ENCODE peak calls at places on chromosomes 6 and 20, in seven cellular contexts. G is H1, D is cardiac muscle cell, M is adrenal gland, I is heart right ventricle, H is IMR-90, N is body of pancreas. C is an unnamed sample.

GRCh38 chr6:142954844-142955243 is 9.9 kb upstream of the HIVEP2 start:
- DNase-seq in D (no peak), G (no peak), H (no peak), N (no peak), M (no peak), I (no peak), C (no peak)

GRCh38 chr6:101582786-101583185 is 189.3 kb downstream of the GRIK2 start:
- DNase-seq in N (no peak), M (no peak), I (no peak), H (no peak), D (no peak), G (no peak), C (no peak)

GRCh38 chr6:131163886-131164285 is 28.6 kb downstream of the AKAP7 start:
- DNase-seq in D (no peak), I (no peak), G (no peak), M (no peak), N (no peak), H (peak; percentile 41), C (no peak)

GRCh38 chr6:34484899-34485298 is 19.0 kb downstream of the PACSIN1 start:
- DNase-seq in D (no peak), N (no peak), M (no peak), I (no peak), G (no peak), H (no peak), C (no peak)

GRCh38 chr6:109718991-109719390 is 27.9 kb downstream of the FIG4 start:
- DNase-seq in D (no peak), I (no peak), M (no peak), G (no peak), N (no peak), H (peak; percentile 34), C (no peak)

GRCh38 chr6:44662461-44663121 is 275.1 kb downstream of the CDC5L start:
- DNase-seq in M (no peak), H (no peak), G (peak; percentile 85), D (no peak), N (no peak), I (no peak), C (peak; percentile 83)

GRCh38 chr20:42063176-42063575 is 445.0 kb upstream of the CHD6 start:
- DNase-seq in I (no peak), N (no peak), H (no peak), M (no peak), D (no peak), G (no peak), C (no peak)

GRCh38 chr6:131828080-131828479 is 20.3 kb downstream of the ENPP1 start:
- DNase-seq in M (no peak), I (no peak), G (no peak), N (no peak), H (peak; percentile 64), D (no peak), C (no peak)

GRCh38 chr6:135440087-135440792 is 57.3 kb downstream of the AHI1 start:
- DNase-seq in D (no peak), I (no peak), M (no peak), N (no peak), H (no peak), G (no peak), C (no peak)

GRCh38 chr6:74167506-74167905 is 471.5 kb downstream of the CD109 start:
- DNase-seq in I (no peak), H (peak; percentile 5), D (no peak), M (no peak), G (no peak), N (no peak), C (no peak)

GRCh38 chr6:14865609-14866100 is 380.2 kb upstream of the JARID2 start:
- DNase-seq in I (no peak), M (no peak), D (no peak), N (no peak), H (peak; percentile 49), G (no peak), C (no peak)

GRCh38 chr20:51525241-51526104 is 17.0 kb downstream of the NFATC2 start:
- DNase-seq in N (no peak), D (no peak), G (no peak), M (no peak), I (no peak), H (no peak), C (no peak)

GRCh38 chr20:45322952-45323383 is 14.9 kb upstream of the MATN4 start:
- DNase-seq in G (no peak), N (peak; percentile 70), H (peak; percentile 43), M (peak; percentile 59), I (no peak), D (peak; percentile 58), C (no peak)

GRCh38 chr6:32814145-32814544 is 2.7 kb downstream of the HLA-DOB start:
- DNase-seq in N (no peak), M (no peak), G (no peak), H (no peak), I (no peak), D (no peak), C (no peak)

GRCh38 chr20:59598625-59599310 is 5.6 kb upstream of the PHACTR3 start:
- DNase-seq in N (peak; percentile 39), I (peak; percentile 39), G (no peak), M (peak; percentile 25), H (no peak), D (peak; percentile 7), C (peak; percentile 13)

GRCh38 chr6:401994-402640 is 10.6 kb downstream of the IRF4 start:
- DNase-seq in I (no peak), G (no peak), M (no peak), N (no peak), H (no peak), D (no peak), C (no peak)

GRCh38 chr6:38131527-38131965 is 312.0 kb downstream of the ZFAND3 start:
- DNase-seq in M (no peak), G (no peak), I (no peak), N (no peak), H (peak; percentile 99), D (no peak), C (no peak)

DNA sequence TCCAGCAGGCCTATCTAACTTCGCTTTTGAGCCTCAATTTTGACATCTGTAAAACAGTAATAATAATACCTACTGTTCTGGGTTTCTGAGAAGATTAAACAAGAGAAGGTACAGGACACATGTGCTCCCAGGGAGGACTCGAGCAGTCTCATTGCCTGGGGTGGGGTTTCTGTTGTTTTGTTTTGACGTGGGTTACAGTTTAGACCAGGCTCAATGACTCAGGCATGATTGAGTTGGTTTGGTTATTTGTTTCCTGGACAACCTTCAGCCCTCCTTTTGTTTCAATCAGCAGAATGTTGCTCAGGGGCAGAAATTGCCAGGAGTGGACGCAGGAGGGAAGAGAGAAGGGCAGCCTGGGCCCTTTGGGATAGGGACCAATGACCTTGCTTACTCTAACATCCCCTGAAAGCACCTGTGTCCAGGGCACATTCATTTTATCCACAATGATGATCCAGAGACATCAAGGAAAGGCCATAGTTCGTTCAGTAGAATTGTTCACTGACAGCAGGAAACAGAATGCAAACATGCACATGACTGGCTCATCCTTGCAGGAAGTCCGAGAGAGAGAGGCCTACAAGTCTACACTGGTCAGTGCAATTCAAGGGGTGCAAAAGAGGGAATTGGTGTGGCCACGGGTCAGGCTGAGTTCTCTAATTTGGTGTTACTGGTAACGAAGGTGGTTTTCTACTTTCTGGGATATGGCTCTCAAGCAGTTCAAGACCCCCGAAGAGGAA is 74.5 kb upstream of the MRPS10 start:
- DNase-seq in H (peak; percentile 80), G (no peak), I (no peak), N (no peak), D (no peak), M (no peak), C (no peak)
- H3K27ac ChIP-seq in H (no peak overlapping the region), G (no peak overlapping the region), I (no peak overlapping the region), N (no peak overlapping the region), D (no peak overlapping the region), M (no peak overlapping the region), C (no peak overlapping the region)

DNA sequence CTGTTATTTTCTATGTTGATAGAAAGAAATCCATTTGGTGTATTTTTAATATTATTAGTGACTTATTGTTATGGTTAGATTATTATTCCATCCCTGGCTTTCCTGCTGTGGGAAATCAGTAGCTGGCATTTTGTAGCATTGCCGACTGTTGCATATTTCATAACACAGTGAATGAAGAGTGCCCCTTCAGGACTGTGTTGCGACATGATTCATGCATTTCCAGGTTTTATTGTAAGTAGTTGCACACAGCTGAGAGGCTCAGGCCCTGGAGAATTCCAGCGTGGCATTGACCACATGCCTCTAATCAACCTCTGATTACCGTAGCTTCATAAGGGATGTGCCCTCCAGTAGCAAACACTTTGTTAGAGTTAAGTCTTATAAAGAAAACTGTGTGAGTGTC is 263.9 kb downstream of the FARS2 start:
- DNase-seq in I (no peak), G (no peak), H (peak; percentile 40), D (no peak), M (no peak), N (no peak), C (no peak)
- H3K27ac ChIP-seq in I (no peak overlapping the region), G (no peak overlapping the region), H (no peak overlapping the region), D (no peak overlapping the region), M (no peak overlapping the region), N (no peak overlapping the region), C (no peak overlapping the region)

GRCh38 chr20:18138639-18139583 is 1.2 kb downstream of the KAT14 start:
- DNase-seq in M (no peak), H (no peak), I (no peak), N (no peak), G (no peak), D (no peak), C (no peak)

GRCh38 chr20:18137412-18138265 is at the start of the genes KAT14 and PET117:
- DNase-seq in I (peak; percentile 93), D (peak; percentile 94), M (peak; percentile 93), H (peak; percentile 89), G (peak; percentile 78), N (peak; percentile 87), C (peak; percentile 90)

GRCh38 chr20:18139832-18140231 is 2.2 kb downstream of the KAT14 start:
- DNase-seq in H (no peak), D (no peak), N (no peak), I (no peak), M (no peak), G (no peak), C (no peak)

GRCh38 chr20:18133962-18134361 is 3.7 kb upstream of the KAT14 start:
- DNase-seq in I (no peak), M (no peak), H (no peak), G (no peak), N (no peak), D (no peak), C (no peak)

GRCh38 chr20:18138266-18138582 is 561 bp downstream of the KAT14 start:
- DNase-seq in I (no peak), H (no peak), M (no peak), G (no peak), D (no peak), N (no peak), C (no peak)
- H3K27ac ChIP-seq in I (peak overlapping the region; percentile 90), H (peak overlapping the region; percentile 94), M (peak overlapping the region; percentile 92), G (peak overlapping the region; percentile 85), D (peak overlapping the region; percentile 89), N (peak overlapping the region; percentile 94), C (no peak overlapping the region)

GRCh38 chr6:106966671-106967522 is 7.6 kb downstream of the CD24 start:
- DNase-seq in N (peak; percentile 59), M (no peak), I (no peak), H (no peak), D (no peak), G (no peak), C (no peak)

GRCh38 chr6:106964099-106964498 is 10.4 kb downstream of the CD24 start:
- DNase-seq in D (no peak), H (no peak), M (no peak), I (no peak), G (no peak), N (no peak), C (no peak)

GRCh38 chr6:106966229-106966628 is 8.3 kb downstream of the CD24 start:
- DNase-seq in H (no peak), D (no peak), G (no peak), N (no peak), I (no peak), M (no peak), C (no peak)

GRCh38 chr6:106964954-106965353 is 9.6 kb downstream of the CD24 start:
- DNase-seq in I (no peak), M (no peak), G (no peak), N (no peak), D (no peak), H (no peak), C (no peak)

GRCh38 chr6:106967936-106968555 is 6.5 kb downstream of the CD24 start:
- DNase-seq in H (no peak), G (no peak), D (no peak), M (no peak), N (peak; percentile 24), I (no peak), C (no peak)
- H3K27ac ChIP-seq in H (no peak overlapping the region), G (no peak overlapping the region), D (no peak overlapping the region), M (no peak overlapping the region), N (peak overlapping the region; percentile 68), I (no peak overlapping the region), C (no peak overlapping the region)

C was measured in iPS DF 6.9.